ENCODE peak calls at places on chromosomes 4 and X, in six cellular contexts. S is tibial artery, V is thyroid gland, Y is neural progenitor cell, D is WERI-Rb-1, H is lower lobe of right lung. W is an unnamed sample.
A peak's percentile ranks its signal among the peaks of the same experiment; 100 is the strongest.

GRCh38 chrX:142828129-142828528 is 197.6 kb upstream of the SPANXN4 start:
- DNase-seq in S (no peak), V (no peak), Y (no peak), D (no peak), H (no peak), W (no peak)

GRCh38 chrX:1341531-1342179 is 5.1 kb downstream of the IL3RA start:
- DNase-seq in S (no peak), V (no peak), Y (no peak), D (no peak), H (no peak), W (no peak)

GRCh38 chr4:182925298-182925738 is 8.1 kb upstream of the DCTD start:
- DNase-seq in S (peak; percentile 83), V (peak; percentile 75), Y (peak; percentile 83), D (peak; percentile 94), H (peak; percentile 75), W (peak; percentile 94)

GRCh38 chrX:39808471-39808917 is 289.3 kb downstream of the BCOR start:
- DNase-seq in S (peak; percentile 79), V (peak; percentile 28), Y (no peak), D (no peak), H (no peak), W (no peak)

GRCh38 chr4:99806545-99806944 is 10.1 kb upstream of the DAPP1 start:
- DNase-seq in S (no peak), V (no peak), Y (peak; percentile 16), D (peak; percentile 61), H (no peak), W (peak; percentile 61)

GRCh38 chrX:139738581-139738980 is 30.6 kb upstream of the MCF2 start:
- DNase-seq in S (no peak), V (peak; percentile 1), Y (no peak), D (no peak), H (no peak), W (no peak)

GRCh38 chr4:84499065-84499982 is at the start of gene NKX6-1:
- DNase-seq in S (peak; percentile 85), V (peak; percentile 58), Y (peak; percentile 99), D (peak; percentile 91), H (peak; percentile 60), W (peak; percentile 96)

GRCh38 chrX:40176256-40176978 is 78.7 kb upstream of the BCOR start:
- DNase-seq in S (peak; percentile 84), V (peak; percentile 67), Y (peak; percentile 58), D (peak; percentile 57), H (peak; percentile 82), W (peak; percentile 84)

GRCh38 chr4:122100508-122100907 is 51.6 kb upstream of the BLTP1 start:
- DNase-seq in S (no peak), V (no peak), Y (peak; percentile 56), D (no peak), H (no peak), W (peak; percentile 56)

GRCh38 chr4:75118739-75119138 is 185.8 kb downstream of the PARM1 start:
- DNase-seq in S (no peak), V (no peak), Y (no peak), D (no peak), H (no peak), W (no peak)

GRCh38 chrX:154401045-154401799 is 3.0 kb downstream of the RPL10 start:
- DNase-seq in S (no peak), V (no peak), Y (no peak), D (no peak), H (no peak), W (peak; percentile 81)

GRCh38 chr4:140152760-140153418 is 1.1 kb downstream of the MAML3 start:
- DNase-seq in S (peak; percentile 84), V (peak; percentile 71), Y (peak; percentile 71), D (peak; percentile 55), H (peak; percentile 76), W (peak; percentile 81)

GRCh38 chr4:972651-973424 is 531 bp downstream of the DGKQ start:
- DNase-seq in S (no peak), V (peak; percentile 40), Y (peak; percentile 59), D (no peak), H (peak; percentile 72), W (peak; percentile 81)

GRCh38 chr4:184479516-184479950 is 5.2 kb upstream of the IRF2 start:
- DNase-seq in S (no peak), V (no peak), Y (no peak), D (no peak), H (no peak), W (no peak)

GRCh38 chr4:186161138-186161537 is 30.2 kb upstream of the CYP4V2 start:
- DNase-seq in S (no peak), V (no peak), Y (no peak), D (no peak), H (no peak), W (no peak)

GRCh38 chrX:141902366-141902765 is 1.3 kb upstream of the MAGEC1 start:
- DNase-seq in S (no peak), V (no peak), Y (no peak), D (no peak), H (no peak), W (no peak)

GRCh38 chrX:79361192-79361870 is 5.8 kb downstream of the ITM2A start:
- DNase-seq in S (no peak), V (no peak), Y (no peak), D (no peak), H (no peak), W (no peak)

GRCh38 chr4:40247350-40247749 is 50.5 kb downstream of the RHOH start:
- DNase-seq in S (no peak), V (no peak), Y (no peak), D (no peak), H (no peak), W (no peak)

GRCh38 chrX:101686574-101686973 is 26.9 kb upstream of the ARMCX2 start:
- DNase-seq in S (no peak), V (no peak), Y (no peak), D (no peak), H (no peak), W (no peak)

GRCh38 chrX:41200785-41201184 is 115.5 kb downstream of the USP9X start:
- DNase-seq in S (no peak), V (no peak), Y (no peak), D (no peak), H (no peak), W (no peak)

GRCh38 chr4:39745920-39746319 is 48.0 kb downstream of the UBE2K start:
- DNase-seq in S (no peak), V (no peak), Y (no peak), D (no peak), H (no peak), W (no peak)

GRCh38 chr4:70902577-70903281 is 560 bp downstream of the MOB1B start:
- DNase-seq in S (no peak), V (peak; percentile 46), Y (no peak), D (no peak), H (no peak), W (no peak)

GRCh38 chr4:138894688-138895087 is 120.9 kb upstream of the NOCT start:
- DNase-seq in S (no peak), V (no peak), Y (no peak), D (no peak), H (peak; percentile 65), W (no peak)

GRCh38 chrX:4710618-4711433 is 997.4 kb upstream of the PRKX start:
- DNase-seq in S (no peak), V (no peak), Y (peak; percentile 28), D (peak; percentile 12), H (no peak), W (peak; percentile 76)

GRCh38 chr4:102169345-102169744 is 175.9 kb downstream of the SLC39A8 start:
- DNase-seq in S (no peak), V (no peak), Y (peak; percentile 61), D (peak; percentile 44), H (no peak), W (peak; percentile 67)

GRCh38 chr4:11765849-11766453 is 337.3 kb upstream of the HS3ST1 start:
- DNase-seq in S (no peak), V (no peak), Y (peak; percentile 64), D (peak; percentile 39), H (no peak), W (peak; percentile 65)

GRCh38 chr4:109588176-109588575 is 28.1 kb downstream of the MCUB start:
- DNase-seq in S (no peak), V (no peak), Y (no peak), D (no peak), H (no peak), W (no peak)

GRCh38 chr4:16202598-16202997 is 23.7 kb downstream of the TAPT1 start:
- DNase-seq in S (no peak), V (no peak), Y (no peak), D (no peak), H (no peak), W (no peak)

GRCh38 chr4:157996061-157996460 is 176.8 kb downstream of the GASK1B start:
- DNase-seq in S (no peak), V (no peak), Y (no peak), D (no peak), H (no peak), W (no peak)
- H3K27ac ChIP-seq in S (no peak overlapping the region), V (no peak overlapping the region), Y (no peak overlapping the region), D (no peak overlapping the region), H (no peak overlapping the region), W (no peak overlapping the region)

GRCh38 chr4:133920236-133920635 is 281.4 kb downstream of the PABPC4L start:
- DNase-seq in S (no peak), V (no peak), Y (no peak), D (no peak), H (no peak), W (no peak)

GRCh38 chr4:133921280-133922195 is 280.1 kb downstream of the PABPC4L start:
- DNase-seq in S (no peak), V (no peak), Y (peak; percentile 21), D (peak; percentile 82), H (no peak), W (peak; percentile 54)
- TF ChIP-seq CTCF in S (no peak), V (no peak), Y (peak; percentile 38), D (peak; percentile 63), H (no peak), W (peak; percentile 46)

GRCh38 chr4:38565271-38566199 is 98.5 kb upstream of the KLF3 start:
- DNase-seq in S (no peak), V (peak; percentile 68), Y (no peak), D (no peak), H (no peak), W (no peak)
- H3K27ac ChIP-seq in S (no peak overlapping the region), V (no peak overlapping the region), Y (no peak overlapping the region), D (no peak overlapping the region), H (no peak overlapping the region), W (no peak overlapping the region)

GRCh38 chrX:147779173-147779572 is 132.5 kb upstream of the FMR1 start:
- DNase-seq in S (no peak), V (no peak), Y (no peak), D (no peak), H (no peak), W (no peak)
- TF ChIP-seq CTCF in S (no peak), V (no peak), Y (no peak), D (no peak), H (no peak), W (no peak)

GRCh38 chrX:10729000-10729399 is 108.6 kb upstream of the MID1 start:
- DNase-seq in S (no peak), V (no peak), Y (peak; percentile 44), D (no peak), H (no peak), W (no peak)
- H3K27ac ChIP-seq in S (no peak overlapping the region), V (no peak overlapping the region), Y (no peak overlapping the region), D (no peak overlapping the region), H (no peak overlapping the region), W (peak overlapping the region; percentile 79)

GRCh38 chr4:108030332-108030731 is 40.6 kb downstream of the HADH start:
- DNase-seq in S (no peak), V (peak; percentile 39), Y (peak; percentile 76), D (peak; percentile 60), H (no peak), W (peak; percentile 82)
- TF ChIP-seq CTCF in S (no peak), V (no peak), Y (peak; percentile 71), D (peak; percentile 79), H (peak; percentile 35), W (peak; percentile 79)